ENCODE peak calls at places on chromosomes 11 and 22, in four cellular contexts. One of them, this sample, is unnamed.

GRCh38 chr22:40635940-40636379 is 559 bp downstream of the MRTFA start:
- DNase-seq in IMR-90: no peak
- DNase-seq in A549: no peak
- DNase-seq in K562: no peak
- DNase-seq in this sample: no peak

GRCh38 chr11:73838443-73839122 is 38.1 kb downstream of the COA4 start:
- DNase-seq in IMR-90: peak; percentile 50
- DNase-seq in A549: no peak
- DNase-seq in K562: no peak
- DNase-seq in this sample: no peak

GRCh38 chr11:23112987-23113886 is 253.0 kb upstream of the CCDC179 start:
- DNase-seq in IMR-90: peak; percentile 63
- DNase-seq in A549: peak; percentile 12
- DNase-seq in K562: no peak
- DNase-seq in this sample: peak; percentile 69

GRCh38 chr22:49561976-49562375 is 265.7 kb downstream of the BRD1 start:
- DNase-seq in IMR-90: no peak
- DNase-seq in A549: no peak
- DNase-seq in K562: no peak
- DNase-seq in this sample: no peak

GRCh38 chr22:25057013-25057881 is 104.7 kb downstream of the KIAA1671 start:
- DNase-seq in IMR-90: no peak
- DNase-seq in A549: peak; percentile 44
- DNase-seq in K562: peak; percentile 60
- DNase-seq in this sample: peak; percentile 44

GRCh38 chr11:83736689-83737088 is 450.5 kb upstream of the CCDC90B start:
- DNase-seq in IMR-90: no peak
- DNase-seq in A549: no peak
- DNase-seq in K562: no peak
- DNase-seq in this sample: no peak

GRCh38 chr11:93984205-93984586 is 37.0 kb upstream of the HEPHL1 start:
- DNase-seq in IMR-90: peak; percentile 2
- DNase-seq in A549: no peak
- DNase-seq in K562: no peak
- DNase-seq in this sample: no peak

GRCh38 chr22:31210830-31211503 is 1.1 kb upstream of the LIMK2 start:
- DNase-seq in IMR-90: no peak
- DNase-seq in A549: no peak
- DNase-seq in K562: no peak
- DNase-seq in this sample: peak; percentile 93

DNA sequence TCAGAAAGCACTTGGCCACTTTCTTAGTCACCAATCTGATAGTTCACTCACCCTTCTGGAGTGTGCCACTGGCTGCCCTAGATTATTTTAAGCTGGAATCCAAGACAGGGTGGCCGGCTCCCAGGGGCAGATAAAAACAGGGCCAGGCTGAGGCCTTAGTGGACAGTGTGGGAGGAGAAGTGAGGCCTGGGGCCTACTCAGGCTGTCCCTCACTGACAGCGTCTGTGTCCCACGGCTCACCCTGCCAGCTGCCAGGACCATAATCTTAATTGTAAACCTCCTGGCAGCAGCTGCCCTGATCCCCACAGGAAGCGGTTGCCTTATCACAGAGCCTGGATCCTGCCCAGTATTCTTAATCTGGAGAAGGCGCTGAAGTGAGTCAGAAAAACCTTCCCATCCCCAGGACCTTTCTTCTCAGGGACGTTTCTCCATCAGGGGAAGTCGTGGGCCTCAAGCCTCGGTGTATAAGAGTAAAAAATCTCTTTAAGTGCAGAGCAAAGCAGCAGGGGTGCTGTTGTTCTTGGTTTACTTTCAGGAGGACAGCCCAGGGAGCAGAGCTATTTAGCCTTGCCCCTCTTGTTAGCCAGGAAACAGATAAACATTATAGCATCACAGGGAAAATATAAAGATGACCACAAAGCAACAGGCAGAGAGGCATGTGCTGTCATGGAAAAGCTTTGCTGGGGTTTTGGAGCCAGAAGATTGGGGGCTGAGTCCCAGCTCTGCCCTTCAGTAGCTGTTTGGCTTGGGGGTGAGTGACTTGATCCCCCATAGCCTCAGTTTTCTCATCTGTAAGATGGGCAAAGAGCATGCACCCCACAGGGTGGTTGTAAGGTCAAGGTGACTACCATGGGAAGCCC is 39.6 kb downstream of the TSPAN18 start:
- DNase-seq in IMR-90: peak; percentile 93
- DNase-seq in A549: no peak
- DNase-seq in K562: no peak
- DNase-seq in this sample: no peak
- TF ChIP-seq MAZ in IMR-90: no peak
- TF ChIP-seq MAZ in A549: no peak
- TF ChIP-seq MAZ in K562: no peak
- TF ChIP-seq MAZ in this sample: no peak

GRCh38 chr22:47199261-47199948 is 437.0 kb downstream of the TBC1D22A start:
- DNase-seq in IMR-90: no peak
- DNase-seq in A549: no peak
- DNase-seq in K562: no peak
- DNase-seq in this sample: no peak
- TF ChIP-seq MAZ in IMR-90: no peak
- TF ChIP-seq MAZ in A549: no peak
- TF ChIP-seq MAZ in K562: no peak
- TF ChIP-seq MAZ in this sample: no peak

GRCh38 chr22:39351689-39352214 is 2.0 kb downstream of the SYNGR1 start:
- DNase-seq in IMR-90: peak; percentile 44
- DNase-seq in A549: no peak
- DNase-seq in K562: no peak
- DNase-seq in this sample: no peak
- TF ChIP-seq MAZ in IMR-90: no peak
- TF ChIP-seq MAZ in A549: no peak
- TF ChIP-seq MAZ in K562: no peak
- TF ChIP-seq MAZ in this sample: no peak

GRCh38 chr11:111269146-111269868 is 23.8 kb downstream of the POU2AF2 start:
- DNase-seq in IMR-90: no peak
- DNase-seq in A549: no peak
- DNase-seq in K562: no peak
- DNase-seq in this sample: peak; percentile 81
- TF ChIP-seq MAZ in IMR-90: no peak
- TF ChIP-seq MAZ in A549: no peak
- TF ChIP-seq MAZ in K562: no peak
- TF ChIP-seq MAZ in this sample: no peak

DNA sequence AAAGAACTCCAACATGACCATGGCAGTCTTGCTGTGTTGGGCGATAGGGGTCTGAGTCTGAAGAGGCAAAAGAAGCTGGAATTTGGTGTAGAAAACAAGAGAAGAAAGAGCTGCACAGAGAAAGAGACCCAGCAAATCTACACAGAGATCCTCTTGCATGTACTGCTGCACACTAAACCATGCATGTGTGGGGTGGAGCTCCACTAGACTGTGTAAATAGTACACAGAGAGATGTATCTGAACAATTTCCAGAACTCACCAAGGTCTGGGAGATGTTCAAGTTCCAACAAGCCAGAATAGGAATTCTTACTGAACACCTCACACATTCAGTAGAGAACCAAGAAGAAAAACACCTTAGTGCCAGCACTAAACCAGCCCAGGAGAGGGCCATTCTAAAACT is 42.3 kb downstream of the CSF2RB start:
- DNase-seq in IMR-90: no peak
- DNase-seq in A549: no peak
- DNase-seq in K562: no peak
- DNase-seq in this sample: no peak
- TF ChIP-seq MAZ in IMR-90: no peak
- TF ChIP-seq MAZ in A549: no peak
- TF ChIP-seq MAZ in K562: no peak
- TF ChIP-seq MAZ in this sample: no peak